ENCODE peak calls at places on chromosomes 2 and 18, in ten cellular contexts. One of them, this sample, is unnamed.

GRCh38 chr2:44946681-44947360 is 5.3 kb downstream of the SIX3 start:
- DNase-seq in Right ventricle myocardium inferior: no peak
- DNase-seq in NCI-H526: no peak
- DNase-seq in AG09309: no peak
- DNase-seq in H4: no peak
- DNase-seq in iPS-NIHi11: no peak
- DNase-seq in DMS153: no peak
- DNase-seq in KG1: no peak
- DNase-seq in SW480: no peak
- DNase-seq in stimulated activated CD4-positive, alpha-beta T cell treated with anti-CD3 and anti-CD28 coated beads, TNF-alpha, amount 100 ng/mL, for 48 hours: no peak
- DNase-seq in this sample: no peak

GRCh38 chr2:238391042-238391441 is 35.7 kb upstream of the ASB1 start:
- DNase-seq in DMS153: no peak
- DNase-seq in H4: no peak
- DNase-seq in stimulated activated CD4-positive, alpha-beta T cell treated with anti-CD3 and anti-CD28 coated beads, TNF-alpha, amount 100 ng/mL, for 48 hours: no peak
- DNase-seq in Right ventricle myocardium inferior: no peak
- DNase-seq in AG09309: no peak
- DNase-seq in KG1: no peak
- DNase-seq in iPS-NIHi11: no peak
- DNase-seq in SW480: no peak
- DNase-seq in NCI-H526: no peak
- DNase-seq in this sample: no peak

GRCh38 chr2:21191535-21191934 is 67.8 kb downstream of the TDRD15 start:
- DNase-seq in DMS153: no peak
- DNase-seq in Right ventricle myocardium inferior: no peak
- DNase-seq in H4: no peak
- DNase-seq in NCI-H526: no peak
- DNase-seq in stimulated activated CD4-positive, alpha-beta T cell treated with anti-CD3 and anti-CD28 coated beads, TNF-alpha, amount 100 ng/mL, for 48 hours: no peak
- DNase-seq in iPS-NIHi11: no peak
- DNase-seq in AG09309: no peak
- DNase-seq in KG1: no peak
- DNase-seq in SW480: no peak
- DNase-seq in this sample: no peak

GRCh38 chr2:26905341-26906198 is 57.6 kb downstream of the DPYSL5 start:
- DNase-seq in DMS153: no peak
- DNase-seq in NCI-H526: no peak
- DNase-seq in KG1: no peak
- DNase-seq in Right ventricle myocardium inferior: no peak
- DNase-seq in AG09309: no peak
- DNase-seq in iPS-NIHi11: no peak
- DNase-seq in stimulated activated CD4-positive, alpha-beta T cell treated with anti-CD3 and anti-CD28 coated beads, TNF-alpha, amount 100 ng/mL, for 48 hours: no peak
- DNase-seq in H4: no peak
- DNase-seq in SW480: no peak
- DNase-seq in this sample: no peak

GRCh38 chr2:45370367-45370766 is 240.7 kb downstream of the SRBD1 start:
- DNase-seq in H4: no peak
- DNase-seq in SW480: no peak
- DNase-seq in NCI-H526: no peak
- DNase-seq in DMS153: no peak
- DNase-seq in KG1: no peak
- DNase-seq in AG09309: no peak
- DNase-seq in iPS-NIHi11: no peak
- DNase-seq in stimulated activated CD4-positive, alpha-beta T cell treated with anti-CD3 and anti-CD28 coated beads, TNF-alpha, amount 100 ng/mL, for 48 hours: no peak
- DNase-seq in Right ventricle myocardium inferior: no peak
- DNase-seq in this sample: no peak

GRCh38 chr2:218261424-218262273 is 834 bp downstream of the GPBAR1 start:
- DNase-seq in stimulated activated CD4-positive, alpha-beta T cell treated with anti-CD3 and anti-CD28 coated beads, TNF-alpha, amount 100 ng/mL, for 48 hours: no peak
- DNase-seq in iPS-NIHi11: no peak
- DNase-seq in NCI-H526: no peak
- DNase-seq in Right ventricle myocardium inferior: no peak
- DNase-seq in DMS153: peak
- DNase-seq in H4: no peak
- DNase-seq in KG1: no peak
- DNase-seq in SW480: no peak
- DNase-seq in AG09309: no peak
- DNase-seq in this sample: no peak

GRCh38 chr2:60819155-60819862 is 62.1 kb upstream of the REL start:
- DNase-seq in NCI-H526: no peak
- DNase-seq in H4: no peak
- DNase-seq in AG09309: no peak
- DNase-seq in Right ventricle myocardium inferior: no peak
- DNase-seq in iPS-NIHi11: no peak
- DNase-seq in stimulated activated CD4-positive, alpha-beta T cell treated with anti-CD3 and anti-CD28 coated beads, TNF-alpha, amount 100 ng/mL, for 48 hours: peak
- DNase-seq in SW480: no peak
- DNase-seq in DMS153: no peak
- DNase-seq in KG1: no peak
- DNase-seq in this sample: no peak

GRCh38 chr2:209425082-209426071 is 1.5 kb downstream of the MAP2 start:
- DNase-seq in iPS-NIHi11: peak
- DNase-seq in DMS153: peak
- DNase-seq in KG1: no peak
- DNase-seq in SW480: peak
- DNase-seq in Right ventricle myocardium inferior: no peak
- DNase-seq in stimulated activated CD4-positive, alpha-beta T cell treated with anti-CD3 and anti-CD28 coated beads, TNF-alpha, amount 100 ng/mL, for 48 hours: no peak
- DNase-seq in NCI-H526: peak
- DNase-seq in AG09309: no peak
- DNase-seq in H4: peak
- DNase-seq in this sample: no peak

GRCh38 chr2:58535182-58535581 is 294.1 kb upstream of the FANCL start:
- DNase-seq in DMS153: no peak
- DNase-seq in H4: no peak
- DNase-seq in iPS-NIHi11: peak
- DNase-seq in Right ventricle myocardium inferior: no peak
- DNase-seq in stimulated activated CD4-positive, alpha-beta T cell treated with anti-CD3 and anti-CD28 coated beads, TNF-alpha, amount 100 ng/mL, for 48 hours: no peak
- DNase-seq in KG1: no peak
- DNase-seq in SW480: peak
- DNase-seq in AG09309: no peak
- DNase-seq in NCI-H526: no peak
- DNase-seq in this sample: no peak

GRCh38 chr18:61948842-61949438 is 56.1 kb upstream of the RNF152 start:
- DNase-seq in stimulated activated CD4-positive, alpha-beta T cell treated with anti-CD3 and anti-CD28 coated beads, TNF-alpha, amount 100 ng/mL, for 48 hours: no peak
- DNase-seq in Right ventricle myocardium inferior: no peak
- DNase-seq in AG09309: no peak
- DNase-seq in NCI-H526: no peak
- DNase-seq in SW480: no peak
- DNase-seq in iPS-NIHi11: no peak
- DNase-seq in KG1: no peak
- DNase-seq in DMS153: no peak
- DNase-seq in H4: no peak
- DNase-seq in this sample: no peak

GRCh38 chr18:4016391-4017049 is 438.6 kb downstream of the DLGAP1 start:
- DNase-seq in H4: no peak
- DNase-seq in Right ventricle myocardium inferior: no peak
- DNase-seq in DMS153: no peak
- DNase-seq in AG09309: no peak
- DNase-seq in NCI-H526: no peak
- DNase-seq in stimulated activated CD4-positive, alpha-beta T cell treated with anti-CD3 and anti-CD28 coated beads, TNF-alpha, amount 100 ng/mL, for 48 hours: no peak
- DNase-seq in iPS-NIHi11: no peak
- DNase-seq in SW480: no peak
- DNase-seq in KG1: no peak
- DNase-seq in this sample: no peak

GRCh38 chr2:113273031-113273551 is 5.6 kb downstream of the PAX8 start:
- DNase-seq in iPS-NIHi11: peak
- DNase-seq in stimulated activated CD4-positive, alpha-beta T cell treated with anti-CD3 and anti-CD28 coated beads, TNF-alpha, amount 100 ng/mL, for 48 hours: no peak
- DNase-seq in SW480: no peak
- DNase-seq in H4: peak
- DNase-seq in NCI-H526: no peak
- DNase-seq in DMS153: no peak
- DNase-seq in KG1: no peak
- DNase-seq in Right ventricle myocardium inferior: no peak
- DNase-seq in AG09309: no peak
- DNase-seq in this sample: no peak

GRCh38 chr2:12685956-12686355 is 30.8 kb upstream of the TRIB2 start:
- DNase-seq in NCI-H526: no peak
- DNase-seq in Right ventricle myocardium inferior: no peak
- DNase-seq in AG09309: no peak
- DNase-seq in iPS-NIHi11: no peak
- DNase-seq in H4: no peak
- DNase-seq in SW480: no peak
- DNase-seq in KG1: no peak
- DNase-seq in stimulated activated CD4-positive, alpha-beta T cell treated with anti-CD3 and anti-CD28 coated beads, TNF-alpha, amount 100 ng/mL, for 48 hours: no peak
- DNase-seq in DMS153: no peak
- DNase-seq in this sample: no peak

GRCh38 chr2:109473006-109473380 is 140.8 kb downstream of the SEPTIN10 start:
- DNase-seq in SW480: no peak
- DNase-seq in iPS-NIHi11: no peak
- DNase-seq in NCI-H526: no peak
- DNase-seq in Right ventricle myocardium inferior: no peak
- DNase-seq in H4: no peak
- DNase-seq in stimulated activated CD4-positive, alpha-beta T cell treated with anti-CD3 and anti-CD28 coated beads, TNF-alpha, amount 100 ng/mL, for 48 hours: no peak
- DNase-seq in KG1: no peak
- DNase-seq in DMS153: no peak
- DNase-seq in AG09309: no peak
- DNase-seq in this sample: no peak

GRCh38 chr2:174607584-174607983 is 10.0 kb upstream of the WIPF1 start:
- DNase-seq in stimulated activated CD4-positive, alpha-beta T cell treated with anti-CD3 and anti-CD28 coated beads, TNF-alpha, amount 100 ng/mL, for 48 hours: no peak
- DNase-seq in DMS153: no peak
- DNase-seq in KG1: no peak
- DNase-seq in AG09309: no peak
- DNase-seq in SW480: no peak
- DNase-seq in H4: no peak
- DNase-seq in NCI-H526: no peak
- DNase-seq in iPS-NIHi11: no peak
- DNase-seq in Right ventricle myocardium inferior: no peak
- DNase-seq in this sample: no peak

GRCh38 chr2:177422271-177422670 is 29.7 kb downstream of the AGPS start:
- DNase-seq in Right ventricle myocardium inferior: no peak
- DNase-seq in KG1: no peak
- DNase-seq in H4: no peak
- DNase-seq in DMS153: no peak
- DNase-seq in iPS-NIHi11: no peak
- DNase-seq in NCI-H526: no peak
- DNase-seq in stimulated activated CD4-positive, alpha-beta T cell treated with anti-CD3 and anti-CD28 coated beads, TNF-alpha, amount 100 ng/mL, for 48 hours: no peak
- DNase-seq in AG09309: no peak
- DNase-seq in SW480: no peak
- DNase-seq in this sample: no peak

GRCh38 chr2:127576433-127577207 is 41.1 kb downstream of the MYO7B start:
- DNase-seq in AG09309: peak
- DNase-seq in stimulated activated CD4-positive, alpha-beta T cell treated with anti-CD3 and anti-CD28 coated beads, TNF-alpha, amount 100 ng/mL, for 48 hours: no peak
- DNase-seq in DMS153: no peak
- DNase-seq in KG1: no peak
- DNase-seq in H4: peak
- DNase-seq in SW480: no peak
- DNase-seq in iPS-NIHi11: no peak
- DNase-seq in Right ventricle myocardium inferior: peak
- DNase-seq in NCI-H526: no peak
- DNase-seq in this sample: no peak

GRCh38 chr2:8522682-8523081 is 159.2 kb upstream of the ID2 start:
- DNase-seq in NCI-H526: no peak
- DNase-seq in iPS-NIHi11: no peak
- DNase-seq in AG09309: no peak
- DNase-seq in stimulated activated CD4-positive, alpha-beta T cell treated with anti-CD3 and anti-CD28 coated beads, TNF-alpha, amount 100 ng/mL, for 48 hours: no peak
- DNase-seq in SW480: no peak
- DNase-seq in H4: no peak
- DNase-seq in KG1: no peak
- DNase-seq in DMS153: no peak
- DNase-seq in Right ventricle myocardium inferior: no peak
- DNase-seq in this sample: no peak

GRCh38 chr2:218711550-218711929 is 905 bp downstream of the TTLL4 start:
- DNase-seq in iPS-NIHi11: no peak
- DNase-seq in AG09309: no peak
- DNase-seq in Right ventricle myocardium inferior: no peak
- DNase-seq in KG1: no peak
- DNase-seq in SW480: no peak
- DNase-seq in NCI-H526: no peak
- DNase-seq in DMS153: no peak
- DNase-seq in H4: no peak
- DNase-seq in stimulated activated CD4-positive, alpha-beta T cell treated with anti-CD3 and anti-CD28 coated beads, TNF-alpha, amount 100 ng/mL, for 48 hours: no peak
- DNase-seq in this sample: no peak

GRCh38 chr18:23136326-23137092 is 1.2 kb downstream of the CABLES1 start:
- DNase-seq in stimulated activated CD4-positive, alpha-beta T cell treated with anti-CD3 and anti-CD28 coated beads, TNF-alpha, amount 100 ng/mL, for 48 hours: no peak
- DNase-seq in AG09309: no peak
- DNase-seq in Right ventricle myocardium inferior: peak
- DNase-seq in NCI-H526: no peak
- DNase-seq in DMS153: no peak
- DNase-seq in SW480: peak
- DNase-seq in KG1: no peak
- DNase-seq in H4: no peak
- DNase-seq in iPS-NIHi11: peak
- DNase-seq in this sample: no peak

GRCh38 chr2:164700390-164700789 is 79.1 kb upstream of the GRB14 start:
- DNase-seq in iPS-NIHi11: no peak
- DNase-seq in NCI-H526: no peak
- DNase-seq in Right ventricle myocardium inferior: no peak
- DNase-seq in DMS153: no peak
- DNase-seq in stimulated activated CD4-positive, alpha-beta T cell treated with anti-CD3 and anti-CD28 coated beads, TNF-alpha, amount 100 ng/mL, for 48 hours: no peak
- DNase-seq in KG1: no peak
- DNase-seq in SW480: no peak
- DNase-seq in AG09309: no peak
- DNase-seq in H4: no peak
- DNase-seq in this sample: no peak

GRCh38 chr2:31828891-31829290 is 181.9 kb downstream of the MEMO1 start:
- DNase-seq in KG1: no peak
- DNase-seq in DMS153: no peak
- DNase-seq in Right ventricle myocardium inferior: no peak
- DNase-seq in stimulated activated CD4-positive, alpha-beta T cell treated with anti-CD3 and anti-CD28 coated beads, TNF-alpha, amount 100 ng/mL, for 48 hours: no peak
- DNase-seq in NCI-H526: no peak
- DNase-seq in H4: no peak
- DNase-seq in SW480: no peak
- DNase-seq in AG09309: no peak
- DNase-seq in iPS-NIHi11: no peak
- DNase-seq in this sample: no peak

GRCh38 chr2:189178726-189179606 is 595 bp downstream of the COL5A2 start:
- DNase-seq in SW480: no peak
- DNase-seq in H4: peak
- DNase-seq in DMS153: no peak
- DNase-seq in AG09309: no peak
- DNase-seq in KG1: no peak
- DNase-seq in stimulated activated CD4-positive, alpha-beta T cell treated with anti-CD3 and anti-CD28 coated beads, TNF-alpha, amount 100 ng/mL, for 48 hours: no peak
- DNase-seq in Right ventricle myocardium inferior: no peak
- DNase-seq in iPS-NIHi11: peak
- DNase-seq in NCI-H526: no peak
- DNase-seq in this sample: no peak

GRCh38 chr2:150876201-150877085 is 385.2 kb downstream of the RBM43 start:
- DNase-seq in AG09309: no peak
- DNase-seq in Right ventricle myocardium inferior: no peak
- DNase-seq in NCI-H526: no peak
- DNase-seq in DMS153: no peak
- DNase-seq in H4: no peak
- DNase-seq in stimulated activated CD4-positive, alpha-beta T cell treated with anti-CD3 and anti-CD28 coated beads, TNF-alpha, amount 100 ng/mL, for 48 hours: no peak
- DNase-seq in SW480: no peak
- DNase-seq in KG1: no peak
- DNase-seq in iPS-NIHi11: no peak
- DNase-seq in this sample: no peak

GRCh38 chr2:234676859-234677450 is 180.1 kb upstream of the ARL4C start:
- DNase-seq in KG1: no peak
- DNase-seq in AG09309: no peak
- DNase-seq in SW480: no peak
- DNase-seq in Right ventricle myocardium inferior: no peak
- DNase-seq in DMS153: peak
- DNase-seq in stimulated activated CD4-positive, alpha-beta T cell treated with anti-CD3 and anti-CD28 coated beads, TNF-alpha, amount 100 ng/mL, for 48 hours: no peak
- DNase-seq in NCI-H526: no peak
- DNase-seq in iPS-NIHi11: peak
- DNase-seq in H4: no peak
- DNase-seq in this sample: no peak